ENCODE peak calls at places on chromosomes 16 and 17, in ten cellular contexts. H is GM23338, E is sigmoid colon, S is HCT116, U is SK-N-SH, N is suprapubic skin, Y is H1, I is spleen, P is prostate gland, Q is breast epithelium. V is an unnamed sample. For H3K4me1, the result is how much of the 10 kb centered on the place peaks cover.

GRCh38 chr17:28747046-28747691 is 3.4 kb downstream of the TRAF4 start:
- DNase-seq in H (peak), E (no peak), S (no peak), U (no peak), N (peak), Y (no peak), I (peak), P (peak), Q (peak), V (no peak)

GRCh38 chr17:32355649-32356377 is 5.9 kb downstream of the ZNF207 start:
- DNase-seq in H (no peak), E (no peak), S (no peak), U (no peak), N (no peak), Y (no peak), I (no peak), P (no peak), Q (no peak), V (no peak)

GRCh38 chr16:88560722-88561484 is 9.3 kb upstream of the ZC3H18 start:
- DNase-seq in H (peak), E (no peak), S (no peak), U (no peak), N (no peak), Y (peak), I (no peak), P (no peak), Q (no peak), V (no peak)

GRCh38 chr16:48432136-48432535 is 46.9 kb upstream of the SIAH1 start:
- DNase-seq in H (peak), E (no peak), S (no peak), U (no peak), N (no peak), Y (no peak), I (peak), P (no peak), Q (no peak), V (no peak)

GRCh38 chr17:49447603-49448325 is 33.1 kb upstream of the PHB1 start:
- DNase-seq in H (no peak), E (peak), S (no peak), U (no peak), N (no peak), Y (no peak), I (no peak), P (no peak), Q (no peak), V (no peak)

GRCh38 chr16:84299734-84300440 is 5.2 kb downstream of the WFDC1 start:
- DNase-seq in H (peak), E (peak), S (no peak), U (no peak), N (no peak), Y (peak), I (no peak), P (no peak), Q (no peak), V (no peak)

GRCh38 chr17:63675607-63676539 is 24.1 kb downstream of the LIMD2 start:
- DNase-seq in H (peak), E (peak), S (peak), U (peak), N (peak), Y (no peak), I (no peak), P (peak), Q (peak), V (no peak)

GRCh38 chr16:69204106-69204655 is 17.2 kb downstream of the SNTB2 start:
- DNase-seq in H (no peak), E (no peak), S (no peak), U (no peak), N (no peak), Y (no peak), I (no peak), P (no peak), Q (no peak), V (no peak)

GRCh38 chr17:30554839-30555751 is 77.9 kb downstream of the GOSR1 start:
- DNase-seq in H (peak), E (no peak), S (peak), U (no peak), N (no peak), Y (peak), I (peak), P (no peak), Q (no peak), V (no peak)

GRCh38 chr17:27240086-27240801 is 53.7 kb upstream of the WSB1 start:
- DNase-seq in H (no peak), E (no peak), S (no peak), U (no peak), N (no peak), Y (no peak), I (no peak), P (no peak), Q (no peak), V (peak)

GRCh38 chr17:41871789-41872188 is 6.6 kb upstream of the KLHL11 start:
- DNase-seq in H (no peak), E (no peak), S (no peak), U (no peak), N (no peak), Y (no peak), I (no peak), P (no peak), Q (no peak), V (no peak)

GRCh38 chr16:85284138-85284897 is 172.0 kb upstream of the CIBAR2 start:
- DNase-seq in H (no peak), E (no peak), S (no peak), U (no peak), N (no peak), Y (no peak), I (no peak), P (no peak), Q (no peak), V (no peak)

GRCh38 chr17:48996696-48997102 is 486 bp upstream of the IGF2BP1 start:
- DNase-seq in H (no peak), E (no peak), S (no peak), U (no peak), N (no peak), Y (no peak), I (no peak), P (no peak), Q (no peak), V (no peak)

GRCh38 chr17:69447726-69448125 is 33.2 kb downstream of the MAP2K6 start:
- DNase-seq in H (no peak), E (peak), S (no peak), U (no peak), N (no peak), Y (no peak), I (no peak), P (no peak), Q (no peak), V (no peak)
- H3K27ac ChIP-seq in H (peak), E (no peak), S (no peak), U (no peak), N (no peak), Y (peak), I (no peak), P (no peak), Q (peak), V (peak)

DNA sequence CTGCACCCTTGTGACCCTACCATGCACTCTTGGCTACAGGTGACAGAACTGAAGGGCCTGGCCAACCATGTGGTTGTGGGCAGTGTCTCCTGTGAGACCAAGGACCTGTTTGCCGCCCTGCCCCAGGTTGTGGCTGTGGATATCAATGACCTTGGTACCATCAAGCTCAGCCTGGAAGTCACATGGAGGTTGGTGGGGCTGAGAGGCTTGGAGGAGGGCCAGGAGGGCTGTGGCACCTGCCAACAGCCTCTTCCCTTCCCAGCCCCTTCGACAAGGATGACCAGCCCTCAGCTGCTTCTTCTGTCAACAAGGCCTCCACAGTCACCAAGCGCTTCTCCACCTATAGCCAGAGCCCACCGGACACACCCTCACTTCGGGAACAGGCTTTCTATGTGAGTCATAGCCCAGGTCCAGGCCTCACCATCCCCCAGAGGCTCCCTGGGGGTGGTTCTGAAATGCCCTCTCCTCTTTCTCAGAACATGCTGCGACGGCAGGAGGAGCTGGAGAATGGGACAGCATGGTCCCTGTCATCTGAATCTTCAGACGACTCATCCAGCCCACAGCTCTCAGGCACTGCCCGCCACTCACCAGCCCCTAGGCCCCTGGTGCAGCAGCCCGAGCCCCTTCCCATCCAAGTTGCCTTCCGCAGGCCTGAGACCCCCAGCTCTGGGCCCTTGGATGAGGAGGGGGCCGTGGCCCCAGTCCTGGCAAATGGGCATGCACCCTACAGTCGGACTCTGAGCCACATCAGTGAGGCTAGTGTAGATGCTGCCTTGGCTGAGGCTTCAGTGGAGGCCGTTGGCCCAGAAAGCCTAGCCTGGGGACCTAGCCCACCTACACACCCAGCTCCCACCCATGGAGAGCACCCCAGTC is 13.0 kb downstream of the RIPOR1 start:
- DNase-seq in H (no peak), E (no peak), S (no peak), U (no peak), N (no peak), Y (no peak), I (no peak), P (no peak), Q (no peak), V (no peak)
- TF ChIP-seq POLR2AphosphoS5 in H (no peak), E (no peak), S (no peak), U (no peak), N (no peak), Y (no peak), I (peak), P (no peak), Q (no peak), V (no peak)

GRCh38 chr17:38871992-38872605 is 2.2 kb downstream of the LASP1 start:
- DNase-seq in H (no peak), E (no peak), S (no peak), U (no peak), N (no peak), Y (no peak), I (peak), P (no peak), Q (no peak), V (no peak)

GRCh38 chr17:38869647-38870258 is at the start of gene LASP1:
- DNase-seq in H (peak), E (peak), S (no peak), U (peak), N (peak), Y (peak), I (peak), P (peak), Q (peak), V (peak)

GRCh38 chr17:38871247-38871991 is 1.6 kb downstream of the LASP1 start:
- DNase-seq in H (peak), E (peak), S (no peak), U (no peak), N (no peak), Y (no peak), I (peak), P (peak), Q (peak), V (peak)

GRCh38 chr17:38868968-38869646 is 751 bp upstream of the LASP1 start:
- DNase-seq in H (peak), E (peak), S (peak), U (peak), N (peak), Y (peak), I (peak), P (peak), Q (peak), V (peak)

DNA sequence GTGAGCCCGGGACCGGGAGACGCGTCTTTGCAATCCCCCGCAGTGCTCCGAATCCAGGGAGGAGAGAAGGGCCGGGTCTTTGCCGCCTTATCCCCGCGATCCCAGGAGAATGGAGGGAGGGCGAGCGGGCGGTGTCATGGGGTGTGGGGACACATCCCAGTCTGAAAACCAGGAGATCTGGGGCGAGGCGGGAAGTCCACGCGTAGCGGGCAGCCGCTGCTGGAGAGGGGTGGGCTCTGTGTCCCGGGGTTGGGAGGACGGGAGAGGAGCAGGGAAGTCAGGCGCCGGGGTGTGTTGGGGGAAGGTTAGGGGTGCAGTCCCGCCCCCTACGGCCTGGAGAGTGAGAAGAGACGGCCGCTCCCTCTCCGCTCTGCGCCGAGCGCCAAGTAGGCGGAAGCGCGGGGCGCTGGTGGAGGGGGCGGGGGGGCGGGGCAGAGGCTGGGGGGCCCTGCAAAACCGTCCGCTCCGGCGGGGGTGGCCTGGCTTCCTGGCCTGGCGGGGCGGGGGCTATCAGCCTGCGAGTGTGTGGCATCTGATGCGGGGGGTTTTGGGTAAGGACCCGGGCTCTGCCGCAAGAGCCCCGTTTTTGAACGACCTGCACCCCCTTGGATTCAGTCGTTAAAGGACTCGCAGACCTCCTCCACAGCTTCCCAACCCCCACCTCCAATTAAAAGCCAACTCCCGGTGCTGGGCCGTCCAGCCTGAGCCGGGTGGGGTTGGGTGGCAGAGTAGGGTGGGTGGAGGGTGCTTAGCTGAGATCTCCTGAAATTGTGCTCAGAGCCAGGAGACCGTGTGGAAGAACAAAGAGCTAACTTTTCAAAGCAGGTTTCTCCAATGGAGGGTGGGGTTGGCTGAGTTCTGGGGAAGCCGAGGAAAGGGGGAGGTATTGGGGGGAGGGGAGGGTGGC is 654 bp downstream of the LASP1 start:
- DNase-seq in H (peak), E (peak), S (no peak), U (peak), N (peak), Y (peak), I (peak), P (peak), Q (peak), V (no peak)
- H3K4me1 ChIP-seq in H (under half), E (under half), S (half or more), U (under half), N (half or more), Y (under half), I (half or more), P (under half), Q (under half), V (half or more)

DNA sequence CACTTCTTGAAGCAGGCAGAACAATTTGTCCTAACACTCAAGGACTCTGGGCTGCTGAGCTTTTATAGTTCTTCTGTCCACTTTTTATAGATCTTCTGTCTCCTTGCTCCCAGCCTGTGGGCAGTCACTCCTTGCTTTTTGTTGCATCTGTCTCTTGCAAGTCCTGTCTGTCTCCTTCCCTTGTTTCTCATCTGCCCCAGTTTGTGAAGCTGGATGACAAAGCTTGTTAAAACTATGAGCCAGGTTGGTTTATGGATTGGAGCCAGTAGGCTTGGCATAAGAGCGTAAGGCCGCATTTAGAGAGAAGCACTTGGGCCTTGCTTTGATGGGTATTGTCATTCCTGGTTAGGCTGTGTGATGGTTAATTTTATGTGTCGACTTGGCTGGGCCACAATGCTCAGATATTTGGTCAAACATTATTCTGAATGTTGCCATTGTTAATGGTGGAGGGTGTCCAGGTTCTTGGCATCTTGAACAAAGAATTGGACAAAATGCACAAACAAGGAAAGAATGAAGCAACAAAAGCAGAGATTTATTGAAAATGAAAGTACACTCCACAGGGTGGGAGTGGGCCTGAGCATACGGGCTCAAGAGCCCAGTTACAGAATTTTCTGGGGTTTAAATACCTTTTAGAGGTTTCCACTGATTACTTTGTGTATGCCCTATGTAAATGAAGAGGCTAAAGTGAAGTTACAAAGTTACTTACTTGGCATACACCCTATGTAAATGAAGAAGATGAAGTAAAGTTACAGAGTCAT is 7.9 kb upstream of the CPPED1 start:
- DNase-seq in H (no peak), E (no peak), S (no peak), U (no peak), N (no peak), Y (no peak), I (no peak), P (peak), Q (no peak), V (no peak)
- H3K27ac ChIP-seq in H (no peak), E (no peak), S (no peak), U (no peak), N (no peak), Y (no peak), I (no peak), P (peak), Q (no peak), V (no peak)

GRCh38 chr16:28186752-28187151 is 25.0 kb downstream of the XPO6 start:
- DNase-seq in H (no peak), E (no peak), S (no peak), U (no peak), N (no peak), Y (no peak), I (no peak), P (no peak), Q (no peak), V (no peak)

GRCh38 chr16:28191364-28191985 is 20.3 kb downstream of the XPO6 start:
- DNase-seq in H (no peak), E (no peak), S (no peak), U (no peak), N (no peak), Y (no peak), I (no peak), P (peak), Q (no peak), V (no peak)

GRCh38 chr16:28187595-28188004 is 24.2 kb downstream of the XPO6 start:
- DNase-seq in H (no peak), E (no peak), S (no peak), U (no peak), N (no peak), Y (no peak), I (no peak), P (no peak), Q (no peak), V (no peak)

GRCh38 chr16:28189237-28189636 is 22.5 kb downstream of the XPO6 start:
- DNase-seq in H (no peak), E (no peak), S (no peak), U (no peak), N (no peak), Y (no peak), I (no peak), P (no peak), Q (no peak), V (no peak)

DNA sequence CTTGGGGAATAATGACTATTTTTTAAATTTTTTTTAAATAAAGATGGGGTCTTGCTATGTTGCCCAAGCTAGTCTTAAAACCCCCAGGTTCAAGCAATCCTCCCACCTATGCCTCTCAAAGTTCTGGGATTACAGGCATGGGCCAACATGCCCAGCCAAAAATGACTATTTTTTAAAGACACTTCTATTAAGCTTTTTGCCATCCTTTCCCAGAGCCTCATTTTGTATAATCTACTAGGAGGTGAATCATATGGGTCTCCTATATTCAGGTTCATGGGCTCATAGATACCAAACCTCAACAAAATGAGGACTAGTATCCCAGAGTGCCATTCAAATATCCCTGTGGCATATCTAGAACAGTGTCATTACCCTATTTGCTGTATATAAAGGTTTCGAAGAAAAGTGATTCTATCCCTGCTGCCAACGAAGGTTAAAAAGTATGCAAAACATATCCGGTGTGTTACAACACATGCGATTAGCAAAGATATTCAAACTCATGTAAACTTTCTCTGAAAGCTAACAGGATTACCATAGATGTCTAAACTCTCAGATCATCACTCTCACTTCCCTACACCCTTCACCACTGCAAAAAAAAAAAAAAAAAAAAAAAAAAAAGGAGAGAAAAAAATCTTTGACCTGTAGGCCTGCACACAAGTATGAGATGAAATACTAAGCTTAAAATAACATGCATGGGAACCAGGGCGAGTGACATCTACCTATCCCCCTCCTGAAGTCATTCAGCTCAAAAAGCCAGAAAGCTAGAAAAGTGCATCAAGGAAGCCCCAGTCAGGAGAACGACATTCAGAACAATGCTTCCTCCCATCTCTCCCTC is 23.5 kb downstream of the XPO6 start:
- DNase-seq in H (no peak), E (no peak), S (no peak), U (no peak), N (no peak), Y (no peak), I (no peak), P (no peak), Q (no peak), V (no peak)
- TF ChIP-seq POLR2AphosphoS5 in H (no peak), E (no peak), S (no peak), U (no peak), N (no peak), Y (no peak), I (no peak), P (no peak), Q (no peak), V (no peak)

DNA sequence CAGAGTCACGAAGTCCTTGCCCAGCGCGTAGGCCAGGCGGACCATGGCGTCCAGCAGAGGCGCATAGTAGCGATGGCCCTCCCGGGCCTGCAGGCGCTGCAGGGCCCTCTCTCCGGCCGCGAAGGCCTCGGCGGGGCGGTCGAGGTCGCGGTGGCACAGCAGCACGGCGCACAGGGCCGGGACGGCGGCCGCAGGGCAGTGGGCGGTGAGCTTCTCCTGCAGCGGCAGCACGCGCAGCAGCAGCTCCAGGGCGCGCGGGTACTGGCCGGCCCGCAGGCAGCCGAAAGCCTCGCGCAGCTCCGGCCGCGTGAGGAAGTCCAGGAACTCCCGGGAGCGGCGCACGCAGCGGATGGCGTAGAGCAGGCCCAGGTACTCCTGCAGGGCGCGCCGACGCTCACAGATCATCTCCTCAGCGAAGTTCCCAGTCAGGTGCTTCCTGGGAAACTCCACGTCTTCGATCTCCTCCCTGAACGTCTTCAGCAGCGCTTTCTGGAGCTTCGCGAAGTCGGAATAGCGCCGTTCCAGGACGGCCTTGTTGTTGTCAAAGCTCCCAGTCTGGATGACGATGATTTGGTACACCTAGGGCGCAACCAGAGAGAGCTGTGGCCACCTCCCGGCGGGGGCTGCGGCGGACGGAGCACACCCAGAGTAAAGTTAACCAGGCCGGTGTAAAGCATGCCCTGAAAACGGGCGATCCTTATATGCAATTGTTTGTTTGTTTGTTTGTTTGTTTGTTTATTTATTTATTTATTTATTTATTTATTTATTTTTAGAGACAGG is 7.4 kb downstream of the SNX20 start:
- DNase-seq in H (peak), E (no peak), S (no peak), U (no peak), N (no peak), Y (no peak), I (peak), P (no peak), Q (no peak), V (no peak)
- H3K4me1 ChIP-seq in H (under half), E (under half), S (under half), U (under half), N (under half), Y (under half), I (under half), P (under half), Q (under half), V (under half)